ENCODE peak calls at places on chromosomes 4 and X, in five cellular contexts. One of them, this sample, is unnamed.

GRCh38 chrX:107571296-107571998 is 56.9 kb upstream of the PRPS1 start:
- DNase-seq in CD4-positive, CD25-positive, alpha-beta regulatory T cell: no peak
- DNase-seq in fibroblast of lung: peak; percentile 84
- DNase-seq in mammary epithelial cell: peak; percentile 92
- DNase-seq in heart right ventricle: no peak
- DNase-seq in this sample: peak; percentile 79

GRCh38 chr4:162163892-162164759 is at the start of gene FSTL5:
- DNase-seq in mammary epithelial cell: peak; percentile 82
- DNase-seq in heart right ventricle: peak; percentile 5
- DNase-seq in fibroblast of lung: peak; percentile 10
- DNase-seq in CD4-positive, CD25-positive, alpha-beta regulatory T cell: peak; percentile 9
- DNase-seq in this sample: peak; percentile 5

GRCh38 chr4:188387134-188387791 is 248.0 kb downstream of the TRIML1 start:
- DNase-seq in heart right ventricle: no peak
- DNase-seq in CD4-positive, CD25-positive, alpha-beta regulatory T cell: no peak
- DNase-seq in mammary epithelial cell: peak; percentile 83
- DNase-seq in fibroblast of lung: no peak
- DNase-seq in this sample: no peak

GRCh38 chrX:76279007-76279406 is 106.1 kb downstream of the PBDC1 start:
- DNase-seq in heart right ventricle: peak; percentile 8
- DNase-seq in mammary epithelial cell: peak; percentile 29
- DNase-seq in CD4-positive, CD25-positive, alpha-beta regulatory T cell: peak; percentile 59
- DNase-seq in fibroblast of lung: peak; percentile 55
- DNase-seq in this sample: no peak

GRCh38 chr4:100299019-100299418 is 108.8 kb upstream of the DDIT4L start:
- DNase-seq in mammary epithelial cell: peak; percentile 54
- DNase-seq in heart right ventricle: peak; percentile 42
- DNase-seq in fibroblast of lung: peak; percentile 96
- DNase-seq in CD4-positive, CD25-positive, alpha-beta regulatory T cell: no peak
- DNase-seq in this sample: no peak

GRCh38 chrX:40158036-40158706 is 60.4 kb upstream of the BCOR start:
- DNase-seq in CD4-positive, CD25-positive, alpha-beta regulatory T cell: peak; percentile 50
- DNase-seq in mammary epithelial cell: no peak
- DNase-seq in heart right ventricle: no peak
- DNase-seq in fibroblast of lung: no peak
- DNase-seq in this sample: no peak

GRCh38 chr4:5824635-5825034 is 68.3 kb downstream of the CRMP1 start:
- DNase-seq in fibroblast of lung: peak; percentile 55
- DNase-seq in mammary epithelial cell: peak; percentile 18
- DNase-seq in CD4-positive, CD25-positive, alpha-beta regulatory T cell: peak; percentile 27
- DNase-seq in heart right ventricle: no peak
- DNase-seq in this sample: no peak

GRCh38 chr4:98491862-98492554 is 166.4 kb downstream of the TSPAN5 start:
- DNase-seq in CD4-positive, CD25-positive, alpha-beta regulatory T cell: no peak
- DNase-seq in fibroblast of lung: no peak
- DNase-seq in mammary epithelial cell: peak; percentile 29
- DNase-seq in heart right ventricle: no peak
- DNase-seq in this sample: no peak

GRCh38 chr4:75494563-75494962 is 19.6 kb downstream of the RCHY1 start:
- DNase-seq in CD4-positive, CD25-positive, alpha-beta regulatory T cell: no peak
- DNase-seq in heart right ventricle: no peak
- DNase-seq in fibroblast of lung: peak; percentile 88
- DNase-seq in mammary epithelial cell: peak; percentile 84
- DNase-seq in this sample: peak; percentile 63

GRCh38 chr4:38591617-38592337 is 72.2 kb upstream of the KLF3 start:
- DNase-seq in CD4-positive, CD25-positive, alpha-beta regulatory T cell: no peak
- DNase-seq in fibroblast of lung: no peak
- DNase-seq in heart right ventricle: no peak
- DNase-seq in mammary epithelial cell: peak; percentile 71
- DNase-seq in this sample: no peak

GRCh38 chrX:51862920-51863319 is 30.5 kb upstream of the MAGED1 start:
- DNase-seq in CD4-positive, CD25-positive, alpha-beta regulatory T cell: no peak
- DNase-seq in heart right ventricle: no peak
- DNase-seq in fibroblast of lung: no peak
- DNase-seq in mammary epithelial cell: no peak
- DNase-seq in this sample: no peak

GRCh38 chr4:41507292-41507933 is 30.5 kb upstream of the LIMCH1 start:
- DNase-seq in fibroblast of lung: no peak
- DNase-seq in heart right ventricle: no peak
- DNase-seq in mammary epithelial cell: no peak
- DNase-seq in CD4-positive, CD25-positive, alpha-beta regulatory T cell: no peak
- DNase-seq in this sample: no peak

GRCh38 chr4:173440888-173441287 is 42.0 kb upstream of the SCRG1 start:
- DNase-seq in heart right ventricle: no peak
- DNase-seq in CD4-positive, CD25-positive, alpha-beta regulatory T cell: peak; percentile 82
- DNase-seq in mammary epithelial cell: no peak
- DNase-seq in fibroblast of lung: no peak
- DNase-seq in this sample: no peak

GRCh38 chrX:16770970-16771482 is 15.2 kb upstream of the TXLNG start:
- DNase-seq in mammary epithelial cell: no peak
- DNase-seq in heart right ventricle: no peak
- DNase-seq in fibroblast of lung: no peak
- DNase-seq in CD4-positive, CD25-positive, alpha-beta regulatory T cell: no peak
- DNase-seq in this sample: no peak

GRCh38 chrX:16774746-16775145 is 11.5 kb upstream of the TXLNG start:
- DNase-seq in mammary epithelial cell: peak; percentile 12
- DNase-seq in CD4-positive, CD25-positive, alpha-beta regulatory T cell: no peak
- DNase-seq in fibroblast of lung: no peak
- DNase-seq in heart right ventricle: no peak
- DNase-seq in this sample: no peak

GRCh38 chrX:16771483-16772398 is 14.5 kb upstream of the TXLNG start:
- DNase-seq in heart right ventricle: no peak
- DNase-seq in fibroblast of lung: peak; percentile 79
- DNase-seq in CD4-positive, CD25-positive, alpha-beta regulatory T cell: no peak
- DNase-seq in mammary epithelial cell: peak; percentile 87
- DNase-seq in this sample: peak; percentile 52

DNA sequence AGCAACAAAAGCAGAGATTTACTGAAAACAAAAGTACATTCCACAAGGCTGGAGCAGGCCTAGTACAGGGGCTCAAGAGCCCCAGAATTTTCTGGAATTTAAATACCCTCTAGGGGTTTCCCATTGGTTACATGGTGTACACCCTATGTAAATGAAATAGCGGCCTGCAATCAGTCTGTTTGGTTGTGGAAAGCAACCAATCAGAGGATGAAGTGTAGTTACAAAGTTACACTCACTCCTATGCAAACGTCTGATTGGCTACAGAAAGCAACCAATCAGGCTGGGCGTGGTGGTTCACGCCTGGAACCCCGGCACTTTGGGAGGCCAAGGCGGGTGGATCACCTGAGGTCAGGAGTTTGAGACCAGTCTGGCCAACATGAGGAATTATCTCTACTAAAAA is 13.8 kb upstream of the TXLNG start:
- DNase-seq in fibroblast of lung: no peak
- DNase-seq in heart right ventricle: no peak
- DNase-seq in CD4-positive, CD25-positive, alpha-beta regulatory T cell: no peak
- DNase-seq in mammary epithelial cell: no peak
- DNase-seq in this sample: no peak
- H3K27ac ChIP-seq in fibroblast of lung: no peak overlapping the region
- H3K27ac ChIP-seq in heart right ventricle: no peak overlapping the region
- H3K27ac ChIP-seq in CD4-positive, CD25-positive, alpha-beta regulatory T cell: no peak overlapping the region
- H3K27ac ChIP-seq in mammary epithelial cell: no peak overlapping the region
- H3K27ac ChIP-seq in this sample: peak overlapping the region; percentile 56

GRCh38 chrX:10098235-10098819 is 58.4 kb upstream of the CLCN4 start:
- DNase-seq in heart right ventricle: no peak
- DNase-seq in CD4-positive, CD25-positive, alpha-beta regulatory T cell: peak; percentile 79
- DNase-seq in fibroblast of lung: no peak
- DNase-seq in mammary epithelial cell: no peak
- DNase-seq in this sample: no peak
- H3K27ac ChIP-seq in heart right ventricle: no peak overlapping the region
- H3K27ac ChIP-seq in CD4-positive, CD25-positive, alpha-beta regulatory T cell: peak overlapping the region; percentile 79
- H3K27ac ChIP-seq in fibroblast of lung: peak overlapping the region; percentile 11
- H3K27ac ChIP-seq in mammary epithelial cell: no peak overlapping the region
- H3K27ac ChIP-seq in this sample: no peak overlapping the region

DNA sequence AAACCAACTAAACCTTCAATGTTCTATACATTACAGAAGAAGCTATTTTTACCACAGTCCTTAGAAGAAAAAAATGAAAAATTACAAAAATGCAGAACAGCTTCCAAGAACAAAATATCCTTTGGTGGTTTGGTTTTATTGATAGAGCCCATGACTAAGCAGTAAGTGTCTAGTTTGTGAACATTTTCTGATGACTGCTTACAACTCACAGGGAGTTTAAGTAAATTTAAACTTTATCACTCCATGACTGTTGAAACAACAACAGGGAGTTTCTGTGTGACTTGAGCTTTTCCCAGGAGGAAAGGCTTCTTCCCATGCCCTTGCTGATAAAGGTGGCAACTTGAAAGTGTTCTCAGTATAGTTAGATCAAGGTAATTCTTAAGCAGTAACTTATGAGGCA is 2.9 kb downstream of the PF4 start:
- DNase-seq in fibroblast of lung: peak; percentile 92
- DNase-seq in CD4-positive, CD25-positive, alpha-beta regulatory T cell: no peak
- DNase-seq in heart right ventricle: no peak
- DNase-seq in mammary epithelial cell: peak; percentile 80
- DNase-seq in this sample: peak; percentile 34
- H3K27ac ChIP-seq in fibroblast of lung: peak overlapping the region; percentile 2
- H3K27ac ChIP-seq in CD4-positive, CD25-positive, alpha-beta regulatory T cell: no peak overlapping the region
- H3K27ac ChIP-seq in heart right ventricle: no peak overlapping the region
- H3K27ac ChIP-seq in mammary epithelial cell: peak overlapping the region; percentile 57
- H3K27ac ChIP-seq in this sample: peak overlapping the region; percentile 23

DNA sequence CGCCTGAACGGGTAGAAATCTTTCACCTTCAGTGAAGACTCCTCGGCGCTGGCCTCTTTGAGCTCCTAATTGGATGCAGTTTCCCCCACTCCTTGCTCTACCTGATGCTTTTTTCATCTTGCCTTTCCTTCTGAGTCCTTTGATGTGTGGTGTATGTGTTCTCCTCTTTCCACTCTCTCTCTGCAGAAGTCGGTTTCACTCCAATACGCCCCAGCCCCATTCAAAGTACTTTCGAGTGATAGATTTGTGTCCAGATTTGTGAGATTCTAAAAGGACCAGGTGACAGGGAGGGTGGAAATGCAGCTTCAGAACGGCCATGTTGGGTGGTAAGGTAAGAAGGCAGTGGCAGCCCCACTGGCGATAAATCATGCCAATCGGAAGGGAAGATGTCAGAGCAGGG is 45.6 kb downstream of the CLDN34 start:
- DNase-seq in mammary epithelial cell: no peak
- DNase-seq in fibroblast of lung: no peak
- DNase-seq in heart right ventricle: no peak
- DNase-seq in CD4-positive, CD25-positive, alpha-beta regulatory T cell: no peak
- DNase-seq in this sample: no peak
- H3K27ac ChIP-seq in mammary epithelial cell: no peak overlapping the region
- H3K27ac ChIP-seq in fibroblast of lung: no peak overlapping the region
- H3K27ac ChIP-seq in heart right ventricle: no peak overlapping the region
- H3K27ac ChIP-seq in CD4-positive, CD25-positive, alpha-beta regulatory T cell: no peak overlapping the region
- H3K27ac ChIP-seq in this sample: no peak overlapping the region

GRCh38 chrX:101452051-101452450 is 33.2 kb upstream of the ARMCX4 start:
- DNase-seq in CD4-positive, CD25-positive, alpha-beta regulatory T cell: no peak
- DNase-seq in mammary epithelial cell: no peak
- DNase-seq in fibroblast of lung: no peak
- DNase-seq in heart right ventricle: no peak
- DNase-seq in this sample: no peak
- H3K27ac ChIP-seq in CD4-positive, CD25-positive, alpha-beta regulatory T cell: no peak overlapping the region
- H3K27ac ChIP-seq in mammary epithelial cell: no peak overlapping the region
- H3K27ac ChIP-seq in fibroblast of lung: no peak overlapping the region
- H3K27ac ChIP-seq in heart right ventricle: no peak overlapping the region
- H3K27ac ChIP-seq in this sample: no peak overlapping the region

DNA sequence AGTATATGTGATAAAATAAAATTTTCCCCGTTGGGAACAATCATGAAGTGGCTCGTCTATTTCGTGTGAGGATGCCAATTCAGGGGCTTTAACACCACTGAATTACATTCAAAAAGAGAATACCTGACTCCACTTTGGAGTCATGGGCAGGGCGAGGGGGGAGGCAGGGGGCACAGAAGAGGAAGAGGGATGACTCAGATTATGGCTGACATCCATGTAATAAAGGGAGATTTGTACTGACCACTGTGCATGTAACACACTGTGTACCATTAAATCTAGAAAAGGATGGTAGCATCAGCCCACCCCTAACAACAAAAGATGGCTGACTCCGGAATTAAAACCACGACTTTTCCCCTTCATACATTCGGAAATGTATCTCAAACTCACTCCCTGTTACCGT is 1.3 kb downstream of the SLC9A7 start:
- DNase-seq in mammary epithelial cell: peak; percentile 16
- DNase-seq in CD4-positive, CD25-positive, alpha-beta regulatory T cell: no peak
- DNase-seq in fibroblast of lung: peak; percentile 23
- DNase-seq in heart right ventricle: no peak
- DNase-seq in this sample: no peak
- H3K27ac ChIP-seq in mammary epithelial cell: peak overlapping the region; percentile 17
- H3K27ac ChIP-seq in CD4-positive, CD25-positive, alpha-beta regulatory T cell: no peak overlapping the region
- H3K27ac ChIP-seq in fibroblast of lung: no peak overlapping the region
- H3K27ac ChIP-seq in heart right ventricle: no peak overlapping the region
- H3K27ac ChIP-seq in this sample: peak overlapping the region; percentile 41

GRCh38 chr4:10077101-10077491 is 39.5 kb downstream of the WDR1 start:
- DNase-seq in fibroblast of lung: no peak
- DNase-seq in mammary epithelial cell: no peak
- DNase-seq in heart right ventricle: no peak
- DNase-seq in CD4-positive, CD25-positive, alpha-beta regulatory T cell: no peak
- DNase-seq in this sample: no peak
- H3K27ac ChIP-seq in fibroblast of lung: no peak overlapping the region
- H3K27ac ChIP-seq in mammary epithelial cell: no peak overlapping the region
- H3K27ac ChIP-seq in heart right ventricle: no peak overlapping the region
- H3K27ac ChIP-seq in CD4-positive, CD25-positive, alpha-beta regulatory T cell: no peak overlapping the region
- H3K27ac ChIP-seq in this sample: no peak overlapping the region

GRCh38 chrX:48920713-48921104 is 1.9 kb upstream of the PIM2 start:
- DNase-seq in heart right ventricle: no peak
- DNase-seq in CD4-positive, CD25-positive, alpha-beta regulatory T cell: no peak
- DNase-seq in fibroblast of lung: no peak
- DNase-seq in mammary epithelial cell: no peak
- DNase-seq in this sample: no peak
- H3K27ac ChIP-seq in heart right ventricle: no peak overlapping the region
- H3K27ac ChIP-seq in CD4-positive, CD25-positive, alpha-beta regulatory T cell: peak overlapping the region; percentile 96
- H3K27ac ChIP-seq in fibroblast of lung: no peak overlapping the region
- H3K27ac ChIP-seq in mammary epithelial cell: no peak overlapping the region
- H3K27ac ChIP-seq in this sample: no peak overlapping the region

This sample was measured in epithelial cell of prostate.